ENCODE peak calls at places on chromosomes 4 and X, in six cellular contexts. S, W, B, D, L and E are unnamed samples.

GRCh38 chrX:44765556-44765955 is 78.3 kb upstream of the DUSP21 start:
- DNase-seq in B (no peak), L (no peak), W (no peak), D (no peak), S (no peak), E (no peak)

GRCh38 chr4:185013715-185014114 is 4.6 kb upstream of the HELT start:
- DNase-seq in L (no peak), B (no peak), W (no peak), S (peak), D (peak), E (no peak)

GRCh38 chr4:126955292-126956191 is 677.2 kb upstream of the INTU start:
- DNase-seq in L (no peak), S (no peak), B (peak), W (no peak), D (no peak), E (no peak)

GRCh38 chrX:104343408-104344129 is 88.8 kb upstream of the ESX1 start:
- DNase-seq in W (peak), D (peak), S (peak), L (peak), B (peak), E (peak)

GRCh38 chrX:18984381-18985185 is 669 bp upstream of the PHKA2 start:
- DNase-seq in W (peak), L (peak), D (peak), S (peak), B (peak), E (peak)

GRCh38 chr4:46878641-46879040 is 30.4 kb downstream of the COX7B2 start:
- DNase-seq in D (no peak), B (peak), S (peak), L (no peak), W (no peak), E (no peak)

GRCh38 chr4:64497526-64497925 is 88.3 kb upstream of the TECRL start:
- DNase-seq in L (no peak), S (no peak), W (no peak), B (no peak), D (peak), E (no peak)

GRCh38 chr4:25500626-25501318 is 123.7 kb downstream of the ANAPC4 start:
- DNase-seq in L (no peak), S (no peak), B (no peak), D (no peak), W (no peak), E (no peak)

GRCh38 chr4:34619531-34620109 is 1624.7 kb downstream of the ARAP2 start:
- DNase-seq in W (no peak), L (no peak), B (peak), D (peak), S (no peak), E (no peak)

GRCh38 chr4:336099-336892 is 1.3 kb upstream of the ZNF141 start:
- DNase-seq in S (no peak), B (peak), L (peak), W (peak), D (peak), E (peak)

GRCh38 chr4:71783972-71784371 is at the start of gene GC:
- DNase-seq in B (peak), L (no peak), W (no peak), D (no peak), S (no peak), E (no peak)

GRCh38 chr4:170777663-170778062 is 687.9 kb upstream of the AADAT start:
- DNase-seq in B (no peak), L (no peak), S (no peak), W (no peak), D (no peak), E (no peak)

GRCh38 chrX:41516995-41517660 is 70.0 kb downstream of the NYX start:
- DNase-seq in W (no peak), S (no peak), L (no peak), D (no peak), B (peak), E (no peak)

GRCh38 chr4:110808371-110808878 is 185.5 kb upstream of the PITX2 start:
- DNase-seq in S (peak), W (no peak), B (no peak), L (no peak), D (peak), E (no peak)

GRCh38 chr4:19806865-19807264 is 444.8 kb upstream of the SLIT2 start:
- DNase-seq in L (no peak), D (peak), B (no peak), S (peak), W (no peak), E (no peak)

GRCh38 chr4:102761478-102761790 is 666 bp upstream of the MANBA start:
- DNase-seq in S (peak), B (no peak), W (no peak), D (no peak), L (peak), E (no peak)

GRCh38 chr4:4182835-4183568 is 43.7 kb downstream of the OTOP1 start:
- DNase-seq in W (peak), B (peak), L (peak), D (no peak), S (no peak), E (peak)

GRCh38 chr4:81421346-81422218 is 50.1 kb downstream of the RASGEF1B start:
- DNase-seq in D (no peak), W (no peak), S (peak), B (peak), L (no peak), E (peak)

GRCh38 chrX:37060999-37061398 is 52.8 kb downstream of the FAM47C start:
- DNase-seq in S (peak), B (peak), W (no peak), D (peak), L (peak), E (peak)

GRCh38 chrX:106698693-106699092 is 27.8 kb upstream of the RNF128 start:
- DNase-seq in S (peak), D (peak), L (no peak), B (no peak), W (no peak), E (no peak)

GRCh38 chr4:69799337-69799736 is 38.9 kb upstream of the SULT1B1 start:
- DNase-seq in L (no peak), B (no peak), S (no peak), D (no peak), W (no peak), E (no peak)

GRCh38 chr4:14168919-14169318 is 541.4 kb upstream of the BOD1L1 start:
- DNase-seq in B (no peak), W (no peak), D (peak), L (no peak), S (peak), E (no peak)

GRCh38 chr4:109389367-109390118 is 44.1 kb upstream of the SEC24B start:
- DNase-seq in D (peak), W (no peak), L (no peak), S (no peak), B (peak), E (no peak)

GRCh38 chrX:108036298-108036973 is 8.4 kb upstream of the VSIG1 start:
- DNase-seq in W (no peak), D (peak), L (no peak), B (peak), S (peak), E (peak)

GRCh38 chr4:2436301-2436700 is 17.5 kb downstream of the CFAP99 start:
- DNase-seq in B (no peak), S (no peak), L (no peak), D (no peak), W (no peak), E (no peak)

GRCh38 chr4:146329042-146329716 is 114.8 kb downstream of the REELD1 start:
- DNase-seq in L (no peak), W (no peak), D (peak), S (peak), B (peak), E (no peak)

GRCh38 chr4:61841710-61842109 is 641.6 kb downstream of the ADGRL3 start:
- DNase-seq in B (no peak), L (no peak), S (no peak), W (no peak), D (no peak), E (no peak)

GRCh38 chr4:625631-626031 is 258 bp downstream of the PDE6B start:
- DNase-seq in S (no peak), L (no peak), W (no peak), D (no peak), B (no peak), E (no peak)

GRCh38 chr4:114093221-114093715 is 113.8 kb upstream of the ARSJ start:
- DNase-seq in D (no peak), S (no peak), B (no peak), L (no peak), W (no peak), E (no peak)

DNA sequence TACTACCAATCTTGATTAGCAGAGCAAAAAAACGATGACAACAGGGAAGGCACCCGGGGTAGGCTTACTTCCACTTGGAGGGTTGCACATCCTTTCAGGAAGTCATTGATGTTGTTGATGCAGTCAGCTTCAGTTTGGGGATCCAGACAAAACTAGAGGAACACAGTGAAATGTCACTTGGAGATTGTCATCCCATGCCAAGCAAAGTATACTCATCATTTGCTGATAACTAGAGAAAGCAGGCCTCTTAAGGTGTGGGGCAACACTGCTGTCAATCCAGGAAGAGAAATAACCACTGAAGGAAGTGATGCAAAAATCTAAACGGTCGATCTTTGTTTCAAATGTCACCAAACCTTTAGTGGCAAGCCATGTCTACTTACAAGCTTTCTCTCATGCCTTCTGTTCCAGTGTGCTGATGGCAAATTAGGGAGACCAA is 1.4 kb downstream of the ARHGEF6 start:
- DNase-seq in D (no peak), S (no peak), B (no peak), L (no peak), W (no peak), E (no peak)
- H3K4me3 ChIP-seq in D (no peak), S (no peak), B (no peak), L (no peak), W (no peak), E (no peak)

DNA sequence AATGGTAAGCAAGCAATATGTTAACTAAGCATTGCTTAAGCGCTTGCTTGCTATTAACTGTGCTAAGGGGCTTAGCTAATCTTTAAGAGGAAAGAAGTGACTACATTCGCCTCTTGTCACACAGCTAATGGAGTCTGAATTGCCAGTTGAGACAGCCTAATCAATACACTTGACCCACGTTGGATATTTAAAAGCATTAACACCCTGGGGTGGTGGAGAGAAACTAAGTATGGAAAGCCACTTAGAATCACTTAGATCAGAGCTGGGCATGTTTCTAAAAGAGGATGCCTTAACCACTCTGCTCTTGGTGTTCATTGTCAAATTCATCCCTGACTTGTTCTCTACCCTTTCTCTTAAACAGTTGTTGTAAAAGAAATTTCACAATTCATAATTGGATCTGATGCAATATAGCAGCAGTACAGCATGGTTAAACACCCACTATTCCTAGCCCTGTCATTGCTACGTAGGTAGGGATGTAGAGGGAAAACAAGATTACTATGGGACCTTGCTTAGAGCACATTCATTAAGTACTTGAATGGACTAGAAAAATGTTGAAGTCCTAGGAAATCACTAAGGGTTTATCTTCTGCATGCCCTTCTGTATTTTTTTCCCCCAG is 3.5 kb downstream of the ZAR1 start:
- DNase-seq in D (no peak), L (no peak), S (no peak), B (no peak), W (no peak), E (no peak)
- H2BK5ac ChIP-seq in D (no peak), L (no peak), S (no peak), B (no peak), W (no peak), E (no peak)

GRCh38 chr4:6469898-6470501 is 2.4 kb downstream of the PPP2R2C start:
- DNase-seq in B (no peak), L (no peak), D (no peak), W (no peak), S (no peak), E (no peak)
- H3K4me3 ChIP-seq in B (peak), L (peak), D (peak), W (peak), S (no peak), E (no peak)

DNA sequence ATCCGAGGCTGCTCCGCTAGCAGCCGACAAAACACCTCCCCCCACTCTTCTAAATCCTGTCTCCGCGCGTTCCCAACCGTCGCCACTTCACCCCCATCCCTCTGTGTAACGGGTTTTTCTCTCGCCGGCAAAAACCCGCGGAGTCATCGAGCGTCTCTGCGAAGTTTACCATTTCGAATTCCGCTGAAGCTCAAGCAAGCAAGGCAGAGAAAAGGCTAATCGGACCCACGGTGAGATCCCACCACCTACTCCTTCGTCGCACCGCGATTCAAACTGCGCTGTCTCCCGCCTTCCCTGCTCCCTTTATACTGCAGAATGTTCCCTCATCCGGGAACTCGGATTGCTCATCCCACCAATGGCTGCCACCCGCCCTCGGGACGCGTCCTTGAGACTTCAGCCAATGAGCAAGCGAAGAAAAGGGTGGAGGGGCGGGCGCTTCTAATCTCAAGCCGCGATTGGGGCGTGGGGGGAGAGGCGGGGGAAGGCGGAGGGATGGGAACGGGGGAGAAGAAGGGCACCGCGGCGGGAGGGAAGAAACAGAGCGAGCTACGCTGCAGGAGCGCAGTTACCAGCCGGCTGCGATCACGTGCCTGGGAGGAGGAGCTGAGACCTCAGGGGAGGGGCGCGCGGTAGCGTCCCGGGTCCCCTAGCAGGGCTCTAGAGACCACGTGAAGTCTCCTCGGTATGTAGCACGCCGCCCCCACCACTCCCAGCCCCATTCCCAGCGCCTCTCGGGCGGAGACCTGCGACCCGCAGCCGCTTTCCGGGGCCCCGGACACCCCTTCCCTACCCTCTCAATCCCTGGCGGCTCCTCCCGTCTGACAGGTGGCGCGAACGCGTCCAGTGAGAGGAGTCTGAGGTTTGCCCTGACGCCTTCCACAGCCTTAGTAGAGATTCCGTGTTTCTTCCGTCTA is at the start of gene H2AZ1:
- DNase-seq in W (peak), D (peak), S (peak), B (peak), L (peak), E (peak)
- H2BK5ac ChIP-seq in W (peak), D (peak), S (peak), B (peak), L (peak), E (peak)

GRCh38 chrX:10115082-10115481 is 41.7 kb upstream of the CLCN4 start:
- DNase-seq in S (no peak), B (no peak), L (no peak), D (no peak), W (no peak), E (peak)
- H3K4me3 ChIP-seq in S (no peak), B (no peak), L (no peak), D (no peak), W (no peak), E (no peak)

DNA sequence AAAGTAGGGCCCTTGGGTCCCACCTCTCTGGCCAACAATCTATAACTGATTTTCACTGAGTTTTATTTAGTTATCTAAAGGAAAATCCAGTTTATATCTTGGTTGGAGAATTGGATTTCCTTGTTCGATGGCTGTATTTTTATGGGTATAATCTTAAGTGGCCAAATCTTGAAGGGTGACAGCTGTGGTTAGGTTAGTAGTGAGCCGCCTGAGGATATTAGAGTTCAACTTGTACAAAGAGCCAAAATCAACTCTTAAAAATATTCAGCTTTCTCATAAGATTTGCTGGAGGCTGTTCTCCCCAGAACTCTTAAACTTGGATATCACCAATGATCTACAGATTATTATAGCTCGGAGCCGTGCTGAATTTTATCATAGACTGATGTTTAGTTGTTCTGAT is 54.6 kb upstream of the UNC5C start:
- DNase-seq in W (no peak), S (no peak), B (no peak), D (no peak), L (no peak), E (no peak)
- H2BK5ac ChIP-seq in W (no peak), S (no peak), B (no peak), D (no peak), L (no peak), E (no peak)

GRCh38 chr4:73068496-73069337 is 799 bp downstream of the COX18 start:
- DNase-seq in W (no peak), L (no peak), D (peak), S (peak), B (peak), E (peak)
- H3K4me3 ChIP-seq in W (peak), L (peak), D (peak), S (peak), B (peak), E (peak)

DNA sequence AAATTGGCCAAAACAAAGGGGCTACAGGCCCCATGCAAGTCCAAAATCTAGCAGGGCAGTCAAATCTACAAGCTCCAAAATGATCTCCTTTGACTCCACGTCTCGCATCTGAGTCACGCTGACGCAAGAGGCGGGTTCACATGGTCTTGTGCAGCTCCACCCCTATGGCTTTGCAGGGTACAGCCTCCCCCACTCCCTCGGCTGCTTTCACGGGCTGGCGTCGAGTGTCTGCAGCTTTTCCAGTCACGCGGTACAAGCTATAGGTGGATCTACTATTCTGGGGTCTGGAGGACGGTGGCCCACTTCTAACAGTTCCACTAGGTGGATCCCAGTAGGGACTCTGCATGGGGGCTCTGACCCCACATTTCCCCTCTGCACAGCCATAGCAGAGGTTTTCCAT is 99.2 kb upstream of the KCNIP4 start:
- DNase-seq in S (no peak), B (no peak), L (no peak), W (no peak), D (no peak), E (no peak)
- H2BK5ac ChIP-seq in S (no peak), B (no peak), L (no peak), W (no peak), D (no peak), E (no peak)

DNA sequence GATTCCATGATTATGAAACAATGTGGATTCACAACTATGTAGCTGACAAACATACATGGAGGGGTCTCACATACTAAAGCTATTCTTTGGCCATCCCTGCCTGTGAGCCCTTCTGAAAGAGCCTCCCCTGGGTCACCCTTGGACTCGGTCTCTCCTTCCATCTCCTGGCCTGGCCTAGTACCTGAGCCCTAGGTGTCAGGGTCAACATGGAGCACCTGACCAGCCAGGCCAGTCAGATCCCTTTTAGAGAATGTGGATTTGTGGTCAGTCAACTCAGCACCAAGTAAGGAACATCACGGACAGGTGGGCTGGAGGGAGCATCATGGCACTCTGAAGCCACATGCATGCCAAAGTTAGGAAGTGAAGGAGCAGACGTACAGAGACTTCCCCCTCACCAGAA is 16.3 kb downstream of the ATP8A1 start:
- DNase-seq in S (no peak), L (no peak), B (no peak), W (no peak), D (no peak), E (no peak)
- H3K4me3 ChIP-seq in S (no peak), L (no peak), B (no peak), W (no peak), D (no peak), E (no peak)

GRCh38 chr4:52660643-52661042 is 1.5 kb upstream of the USP46 start:
- DNase-seq in L (no peak), D (no peak), W (no peak), B (peak), S (no peak), E (no peak)

GRCh38 chr4:52659722-52660261 is 691 bp upstream of the USP46 start:
- DNase-seq in L (peak), W (peak), S (no peak), D (peak), B (peak), E (peak)

GRCh38 chr4:52658671-52659015 is 458 bp downstream of the USP46 start:
- DNase-seq in D (no peak), S (no peak), L (peak), W (no peak), B (peak), E (no peak)

GRCh38 chr4:52657630-52658501 is 1.2 kb downstream of the USP46 start:
- DNase-seq in L (peak), W (peak), B (peak), D (peak), S (peak), E (no peak)

GRCh38 chr4:52659016-52659721 is at the start of gene USP46:
- DNase-seq in L (peak), B (peak), W (peak), D (peak), S (peak), E (peak)
- H2BK5ac ChIP-seq in L (peak), B (peak), W (peak), D (peak), S (peak), E (peak)